ENCODE peak calls at places on chromosomes 7 and 10, in eight cellular contexts. Q, X, B, A, E, M, K and P are unnamed samples.

GRCh38 chr7:128910569-128910945 is at the start of gene KCP:
- DNase-seq in Q (no peak), X (no peak), B (no peak), A (no peak), E (no peak), M (no peak), K (no peak), P (no peak)

GRCh38 chr10:89837173-89838001 is 136.0 kb downstream of the KIF20B start:
- DNase-seq in Q (peak), X (no peak), B (peak), A (peak), E (peak), M (peak), K (peak), P (no peak)

GRCh38 chr7:107917770-107918651 is 27.0 kb downstream of the DLD start:
- DNase-seq in Q (no peak), X (no peak), B (no peak), A (no peak), E (no peak), M (no peak), K (no peak), P (no peak)

GRCh38 chr10:94065344-94065743 is 71.6 kb downstream of the PLCE1 start:
- DNase-seq in Q (no peak), X (no peak), B (no peak), A (no peak), E (no peak), M (no peak), K (peak), P (no peak)

GRCh38 chr10:132307823-132308587 is at the start of gene STK32C:
- DNase-seq in Q (peak), X (peak), B (peak), A (peak), E (peak), M (peak), K (peak), P (peak)

GRCh38 chr10:88012627-88013026 is 149.2 kb downstream of the PTEN start:
- DNase-seq in Q (no peak), X (no peak), B (no peak), A (no peak), E (no peak), M (no peak), K (no peak), P (no peak)

GRCh38 chr10:117086545-117086944 is 51.5 kb downstream of the VAX1 start:
- DNase-seq in Q (no peak), X (no peak), B (no peak), A (no peak), E (peak), M (no peak), K (no peak), P (no peak)

GRCh38 chr7:142785841-142786250 is 15.1 kb downstream of the PRSS2 start:
- DNase-seq in Q (no peak), X (no peak), B (no peak), A (no peak), E (no peak), M (peak), K (no peak), P (no peak)

GRCh38 chr10:105597297-105597696 is 956.2 kb downstream of the SORCS3 start:
- DNase-seq in Q (no peak), X (no peak), B (no peak), A (peak), E (no peak), M (no peak), K (peak), P (no peak)

GRCh38 chr10:125782661-125783060 is 7.0 kb upstream of the MMP21 start:
- DNase-seq in Q (no peak), X (no peak), B (no peak), A (no peak), E (no peak), M (no peak), K (peak), P (no peak)

GRCh38 chr10:110600487-110601101 is 33.1 kb downstream of the SMC3 start:
- DNase-seq in Q (no peak), X (no peak), B (no peak), A (peak), E (peak), M (no peak), K (peak), P (no peak)

GRCh38 chr7:102469972-102470825 is 5.4 kb downstream of the LRWD1 start:
- DNase-seq in Q (no peak), X (no peak), B (peak), A (no peak), E (no peak), M (no peak), K (no peak), P (no peak)

GRCh38 chr7:102471791-102472125 is 7.0 kb downstream of the POLR2J start:
- DNase-seq in Q (no peak), X (no peak), B (peak), A (no peak), E (no peak), M (no peak), K (no peak), P (no peak)

GRCh38 chr7:102472126-102473041 is 6.3 kb downstream of the POLR2J start:
- DNase-seq in Q (peak), X (no peak), B (peak), A (no peak), E (no peak), M (no peak), K (no peak), P (no peak)

GRCh38 chr7:102469351-102469971 is 4.7 kb downstream of the LRWD1 start:
- DNase-seq in Q (no peak), X (no peak), B (peak), A (no peak), E (no peak), M (no peak), K (no peak), P (no peak)

DNA sequence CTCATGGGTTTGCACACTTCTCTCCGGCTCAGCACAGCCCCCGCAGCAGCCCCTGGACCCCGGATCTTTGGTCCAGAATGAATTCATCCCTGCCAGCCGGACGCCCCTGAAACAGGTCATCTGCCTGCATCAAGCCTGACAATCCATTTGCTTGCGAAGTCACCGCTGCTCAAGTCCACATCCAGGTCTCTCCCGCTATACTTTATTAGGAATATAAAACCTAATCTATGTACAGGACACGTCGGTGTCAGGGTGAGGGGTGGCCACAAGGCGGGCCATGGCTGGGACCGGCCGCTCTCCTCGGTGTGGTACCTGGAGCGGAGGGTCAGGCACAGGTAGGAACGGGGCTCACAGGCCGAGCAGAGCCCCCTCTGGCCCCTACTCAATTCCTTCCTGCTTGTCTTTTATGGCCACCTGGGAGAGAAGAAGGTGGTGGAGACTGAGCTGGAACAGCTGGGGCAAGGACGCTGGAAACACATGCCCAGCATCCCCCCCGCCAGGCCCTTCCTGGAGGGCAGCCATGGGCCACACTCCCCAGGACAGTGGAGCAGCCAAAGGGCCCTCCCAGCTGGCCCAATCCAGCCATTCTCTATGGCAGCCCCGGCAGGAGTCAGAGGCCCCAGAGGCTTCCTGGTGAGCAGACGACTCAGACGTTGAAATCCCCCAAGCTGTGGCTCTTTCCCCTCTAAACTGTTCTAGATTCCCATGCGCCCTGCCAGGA is 5.3 kb downstream of the POLR2J start:
- DNase-seq in Q (peak), X (no peak), B (peak), A (no peak), E (no peak), M (no peak), K (no peak), P (no peak)
- H3K27ac ChIP-seq in Q (no peak), X (no peak), B (no peak), A (no peak), E (no peak), M (no peak), K (peak), P (no peak)

GRCh38 chr7:100024020-100024619 is 8.7 kb downstream of the ZKSCAN1 start:
- DNase-seq in Q (no peak), X (no peak), B (no peak), A (no peak), E (no peak), M (no peak), K (no peak), P (no peak)
- H3K27ac ChIP-seq in Q (no peak), X (no peak), B (no peak), A (no peak), E (no peak), M (no peak), K (no peak), P (no peak)

GRCh38 chr10:44986670-44987069 is 8.1 kb upstream of the DEPP1 start:
- DNase-seq in Q (no peak), X (no peak), B (no peak), A (peak), E (no peak), M (no peak), K (peak), P (peak)
- H3K27ac ChIP-seq in Q (no peak), X (peak), B (peak), A (no peak), E (no peak), M (no peak), K (peak), P (peak)

DNA sequence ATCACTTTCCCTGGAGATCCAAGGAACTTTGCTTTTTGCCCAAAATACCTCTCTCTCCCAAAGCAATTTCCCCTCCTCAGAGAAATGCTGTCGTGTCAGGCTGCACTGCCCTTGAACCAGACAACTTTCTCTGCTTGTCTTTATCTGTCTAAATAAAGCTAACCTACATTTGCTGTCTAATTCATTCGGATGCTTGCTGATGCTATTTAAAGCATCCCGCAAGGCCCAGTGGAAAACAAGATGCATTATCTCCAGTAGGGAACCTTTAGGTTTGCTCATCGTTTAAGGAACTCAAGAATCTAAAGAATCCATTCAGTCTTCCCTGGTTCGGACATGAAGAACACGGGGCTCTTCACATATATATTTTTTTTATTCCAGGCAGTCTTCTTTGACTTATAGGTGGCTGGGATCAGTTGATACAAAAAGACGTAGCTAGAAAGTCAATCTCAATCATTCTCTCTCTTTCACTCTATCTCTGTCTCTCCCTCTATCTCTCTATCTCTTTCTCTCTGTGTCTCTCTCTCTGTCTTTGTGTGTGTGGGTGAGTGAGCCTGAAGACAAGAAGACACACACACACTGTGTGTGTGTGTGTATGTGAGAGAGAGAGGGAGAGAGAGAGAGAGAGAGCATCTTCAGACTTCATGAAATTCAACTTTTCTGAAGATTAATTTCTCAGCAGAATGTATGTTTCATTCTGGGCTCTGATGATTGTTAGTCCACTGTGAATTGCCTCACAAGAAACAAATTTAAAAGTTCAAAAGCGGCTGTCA is 92.8 kb upstream of the MKLN1 start:
- DNase-seq in Q (no peak), X (no peak), B (no peak), A (no peak), E (no peak), M (no peak), K (peak), P (no peak)
- H3K27ac ChIP-seq in Q (peak), X (no peak), B (no peak), A (peak), E (peak), M (peak), K (peak), P (peak)